ENCODE peak calls at places on chromosomes 13 and 19, in four cellular contexts. I is IMR-90; K is stimulated activated CD8-positive, alpha-beta memory T cell treated with anti-CD3 and anti-CD28 coated beads, Interleukin-12 subunit alpha, Interleukin-12 subunit beta, amount 100 ng/mL, for 4 hours; U is T-helper 2 cell. G is an unnamed sample.
A peak's percentile ranks its signal among the peaks of the same experiment; 100 is the strongest.

GRCh38 chr19:57642396-57643046 is 9.6 kb downstream of the ZNF211 start:
- DNase-seq in I (no peak), K (no peak), U (no peak), G (no peak)

GRCh38 chr13:79481685-79482052 is 714 bp downstream of the NDFIP2 start:
- DNase-seq in I (no peak), K (peak; percentile 52), U (peak; percentile 60), G (peak; percentile 9)

GRCh38 chr13:113491418-113491883 is 940 bp upstream of the DCUN1D2 start:
- DNase-seq in I (peak; percentile 14), K (no peak), U (no peak), G (peak; percentile 24)

GRCh38 chr19:18607222-18608101 is 863 bp upstream of the CRLF1 start:
- DNase-seq in I (no peak), K (no peak), U (no peak), G (no peak)

GRCh38 chr19:29278716-29279115 is 65.8 kb upstream of the UQCRFS1 start:
- DNase-seq in I (no peak), K (no peak), U (no peak), G (no peak)

GRCh38 chr13:38024431-38024830 is 154.9 kb upstream of the TRPC4 start:
- DNase-seq in I (no peak), K (no peak), U (no peak), G (no peak)

GRCh38 chr13:36882829-36883390 is 37.1 kb downstream of the SMAD9 start:
- DNase-seq in I (no peak), K (no peak), U (no peak), G (no peak)

GRCh38 chr13:99356216-99357089 is 49.3 kb upstream of the GPR183 start:
- DNase-seq in I (peak; percentile 87), K (no peak), U (no peak), G (peak; percentile 89)

GRCh38 chr13:33723772-33724435 is 94.0 kb upstream of the RFC3 start:
- DNase-seq in I (peak; percentile 85), K (no peak), U (peak; percentile 39), G (peak; percentile 88)

GRCh38 chr13:98892821-98893220 is 85.0 kb downstream of the DOCK9 start:
- DNase-seq in I (no peak), K (no peak), U (no peak), G (no peak)

GRCh38 chr13:20461860-20462532 is 63.7 kb downstream of the CRYL1 start:
- DNase-seq in I (no peak), K (no peak), U (no peak), G (no peak)

GRCh38 chr19:11693505-11694499 is 44.9 kb downstream of the ZNF823 start:
- DNase-seq in I (peak; percentile 75), K (no peak), U (no peak), G (peak; percentile 91)

GRCh38 chr19:416416-416815 is 7.5 kb upstream of the C2CD4C start:
- DNase-seq in I (no peak), K (no peak), U (no peak), G (no peak)

GRCh38 chr13:40680659-40681323 is 14.3 kb upstream of the FOXO1 start:
- DNase-seq in I (no peak), K (no peak), U (no peak), G (no peak)

GRCh38 chr13:98384739-98385138 is 192.2 kb downstream of the STK24 start:
- DNase-seq in I (peak; percentile 63), K (no peak), U (no peak), G (peak; percentile 65)

GRCh38 chr13:102903659-102904407 is 58.0 kb downstream of the ERCC5 start:
- DNase-seq in I (peak; percentile 18), K (no peak), U (no peak), G (peak; percentile 42)

GRCh38 chr13:113077953-113078894 is 27.4 kb upstream of the F7 start:
- DNase-seq in I (no peak), K (no peak), U (no peak), G (no peak)

GRCh38 chr13:30033681-30034447 is 183.4 kb upstream of the UBL3 start:
- DNase-seq in I (peak; percentile 97), K (no peak), U (no peak), G (peak; percentile 96)

GRCh38 chr13:112061367-112062046 is 5.4 kb upstream of the SOX1 start:
- DNase-seq in I (no peak), K (no peak), U (no peak), G (no peak)

GRCh38 chr13:66353664-66354063 is 876.5 kb downstream of the PCDH9 start:
- DNase-seq in I (no peak), K (no peak), U (no peak), G (no peak)

GRCh38 chr19:15372470-15372869 is 7.1 kb downstream of the AKAP8 start:
- DNase-seq in I (no peak), K (no peak), U (no peak), G (no peak)

GRCh38 chr13:45448965-45449559 is 15.7 kb upstream of the COG3 start:
- DNase-seq in I (no peak), K (no peak), U (no peak), G (no peak)

GRCh38 chr13:76474356-76474755 is 411.8 kb downstream of the KCTD12 start:
- DNase-seq in I (no peak), K (no peak), U (no peak), G (peak; percentile 45)

GRCh38 chr13:25886438-25887214 is 165.2 kb downstream of the SHISA2 start:
- DNase-seq in I (peak; percentile 44), K (no peak), U (no peak), G (peak; percentile 24)

GRCh38 chr13:71702253-71702652 is 164.8 kb downstream of the DACH1 start:
- DNase-seq in I (no peak), K (no peak), U (no peak), G (no peak)

GRCh38 chr19:57903298-57904174 is 12.9 kb downstream of the ZNF417 start:
- DNase-seq in I (peak; percentile 53), K (no peak), U (no peak), G (peak; percentile 51)

G was measured in fibroblast of mammary gland.